ENCODE peak calls at places on chromosomes 11 and 22, in nine cellular contexts. Y is pancreas, P is heart right ventricle, S is hepatocyte, H is IMR-90, V is brain microvascular endothelial cell, R is PC-3, B is upper lobe of right lung, D is ovary. C is an unnamed sample. For H3K27me3, the result is how much of the 10 kb centered on the place peaks cover.

GRCh38 chr11:7527029-7527428 is 13.2 kb downstream of the PPFIBP2 start:
- DNase-seq in Y (no peak), P (no peak), S (no peak), H (no peak), V (no peak), R (no peak), B (no peak), D (no peak), C (no peak)

GRCh38 chr22:50546326-50547230 is 879 bp downstream of the KLHDC7B start:
- DNase-seq in Y (peak), P (no peak), S (no peak), H (no peak), V (no peak), R (no peak), B (peak), D (no peak), C (no peak)

GRCh38 chr11:3617990-3618389 is 23.8 kb downstream of the ART5 start:
- DNase-seq in Y (no peak), P (no peak), S (no peak), H (no peak), V (no peak), R (no peak), B (no peak), D (no peak), C (no peak)

GRCh38 chr11:120184946-120185677 is 25.7 kb upstream of the OAF start:
- DNase-seq in Y (peak), P (peak), S (peak), H (peak), V (no peak), R (no peak), B (peak), D (peak), C (no peak)

GRCh38 chr22:43272869-43273318 is 70.3 kb downstream of the SCUBE1 start:
- DNase-seq in Y (no peak), P (no peak), S (no peak), H (no peak), V (no peak), R (no peak), B (no peak), D (peak), C (no peak)

GRCh38 chr11:33045551-33046255 is 6.3 kb downstream of the TCP11L1 start:
- DNase-seq in Y (no peak), P (no peak), S (no peak), H (no peak), V (no peak), R (peak), B (no peak), D (no peak), C (no peak)

GRCh38 chr11:117830674-117831351 is 6.3 kb upstream of the FXYD2 start:
- DNase-seq in Y (no peak), P (no peak), S (no peak), H (no peak), V (no peak), R (no peak), B (no peak), D (peak), C (no peak)

GRCh38 chr22:22380098-22381030 is 128.2 kb downstream of the ZNF280B start:
- DNase-seq in Y (no peak), P (no peak), S (no peak), H (no peak), V (no peak), R (peak), B (no peak), D (no peak), C (no peak)

GRCh38 chr11:65498042-65498726 is 661 bp upstream of the MALAT1 start:
- DNase-seq in Y (peak), P (no peak), S (peak), H (peak), V (peak), R (peak), B (peak), D (peak), C (no peak)

GRCh38 chr11:134413334-134414035 is 1.4 kb upstream of the B3GAT1 start:
- DNase-seq in Y (no peak), P (no peak), S (no peak), H (no peak), V (no peak), R (no peak), B (no peak), D (no peak), C (no peak)

GRCh38 chr11:134411887-134412507 is at the start of gene B3GAT1:
- DNase-seq in Y (no peak), P (no peak), S (peak), H (no peak), V (no peak), R (no peak), B (no peak), D (no peak), C (no peak)

GRCh38 chr11:134412508-134413333 is 679 bp upstream of the B3GAT1 start:
- DNase-seq in Y (no peak), P (no peak), S (peak), H (no peak), V (no peak), R (no peak), B (no peak), D (peak), C (no peak)

GRCh38 chr11:134409552-134410429 is 2.3 kb downstream of the B3GAT1 start:
- DNase-seq in Y (no peak), P (no peak), S (no peak), H (no peak), V (no peak), R (no peak), B (no peak), D (no peak), C (no peak)

GRCh38 chr11:134410766-134411165 is 1.3 kb downstream of the B3GAT1 start:
- DNase-seq in Y (no peak), P (no peak), S (no peak), H (no peak), V (no peak), R (no peak), B (no peak), D (no peak), C (no peak)
- H3K4me3 ChIP-seq in Y (no peak), P (no peak), S (no peak), H (no peak), V (no peak), R (no peak), B (no peak), D (no peak), C (no peak)

GRCh38 chr22:45515678-45516077 is 13.0 kb downstream of the FBLN1 start:
- DNase-seq in Y (no peak), P (no peak), S (no peak), H (no peak), V (no peak), R (no peak), B (no peak), D (no peak), C (no peak)
- H3K27me3 ChIP-seq in Y (under half), P (under half), S (under half), H (under half), V (under half), R (under half), B (under half), D (under half), C (under half)

GRCh38 chr11:19259487-19260345 is 19.0 kb upstream of the E2F8 start:
- DNase-seq in Y (peak), P (peak), S (peak), H (peak), V (peak), R (peak), B (peak), D (peak), C (peak)
- H3K4me3 ChIP-seq in Y (no peak), P (peak), S (no peak), H (no peak), V (no peak), R (peak), B (no peak), D (no peak), C (no peak)

GRCh38 chr11:11011617-11012016 is 153.8 kb upstream of the ZBED5 start:
- DNase-seq in Y (no peak), P (no peak), S (no peak), H (no peak), V (no peak), R (no peak), B (no peak), D (no peak), C (no peak)

GRCh38 chr11:11016123-11016522 is 158.3 kb upstream of the ZBED5 start:
- DNase-seq in Y (no peak), P (no peak), S (peak), H (no peak), V (no peak), R (no peak), B (no peak), D (no peak), C (no peak)

DNA sequence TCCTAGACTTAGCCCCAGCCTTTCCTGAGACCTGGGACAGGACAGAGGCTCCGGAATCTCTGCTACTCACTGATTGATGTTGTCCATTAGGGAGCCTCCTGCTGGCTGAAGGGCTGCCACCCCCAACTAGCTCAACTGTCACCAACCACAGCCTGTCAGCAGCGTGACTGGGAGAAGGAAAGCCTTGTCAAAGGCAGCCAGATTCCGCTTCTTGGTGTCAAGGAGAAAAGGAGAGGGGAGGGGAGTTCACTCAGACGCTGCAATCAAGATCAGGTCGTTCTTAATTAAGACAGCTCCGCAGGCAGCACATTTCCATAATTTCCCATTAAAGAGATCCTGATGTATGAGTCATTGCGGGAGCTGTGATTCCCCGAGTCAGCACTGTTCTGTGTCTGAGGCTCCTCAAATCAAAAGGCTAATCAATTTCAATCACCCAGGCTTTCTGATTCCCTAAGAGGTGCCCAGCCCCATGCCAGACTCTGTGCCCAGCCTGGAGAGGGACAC is 152.8 kb upstream of the ZBED5 start:
- DNase-seq in Y (no peak), P (peak), S (peak), H (peak), V (peak), R (peak), B (no peak), D (no peak), C (no peak)
- H3K27me3 ChIP-seq in Y (under half), P (under half), S (under half), H (under half), V (under half), R (under half), B (under half), D (under half), C (under half)

DNA sequence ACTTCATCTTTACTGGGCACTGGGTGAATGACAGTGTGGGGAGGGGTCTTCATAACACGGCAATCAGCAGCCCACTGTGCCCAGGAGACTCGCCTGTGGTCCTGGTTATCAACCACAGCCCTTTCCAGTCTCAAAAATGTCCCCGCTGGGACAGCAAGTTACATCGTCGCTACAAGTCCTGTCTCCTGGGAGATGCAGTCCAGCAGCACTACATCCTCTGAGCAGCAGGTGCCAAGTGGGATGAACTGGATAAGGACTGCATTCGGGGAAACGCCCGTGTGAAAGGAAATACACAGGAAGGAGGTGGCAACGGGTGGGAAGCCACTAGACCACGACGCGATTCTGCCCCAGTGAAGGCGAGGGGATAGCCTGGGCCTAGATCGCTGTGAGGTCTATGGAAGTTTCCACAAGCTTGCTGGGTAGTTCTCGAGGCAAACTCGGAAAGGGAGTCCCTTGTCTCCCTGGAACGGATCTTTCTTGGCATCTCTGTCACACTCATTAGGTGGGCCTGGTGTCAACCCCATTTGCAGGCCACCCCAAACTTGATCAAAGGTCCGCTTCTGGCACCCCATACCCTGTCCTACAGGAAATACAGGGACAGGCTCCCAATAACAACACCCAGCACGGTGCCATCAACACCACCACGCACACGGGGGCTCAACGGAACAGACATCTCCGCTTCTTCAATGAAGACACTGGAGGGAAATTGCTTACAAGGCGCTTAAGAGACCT is 4.4 kb downstream of the ASCL2 start:
- DNase-seq in Y (no peak), P (no peak), S (no peak), H (no peak), V (no peak), R (no peak), B (peak), D (no peak), C (no peak)
- H3K4me3 ChIP-seq in Y (no peak), P (no peak), S (no peak), H (no peak), V (no peak), R (no peak), B (no peak), D (no peak), C (no peak)

GRCh38 chr22:35978889-35979288 is 49.7 kb downstream of the RBFOX2 start:
- DNase-seq in Y (no peak), P (no peak), S (no peak), H (no peak), V (no peak), R (no peak), B (no peak), D (no peak), C (no peak)
- H3K27me3 ChIP-seq in Y (under half), P (under half), S (under half), H (under half), V (under half), R (under half), B (under half), D (under half), C (under half)